ENCODE peak calls at places on chromosomes 7 and 10, in nine cellular contexts. B is adrenal gland; I is SK-N-SH; D is CD8-positive, alpha-beta T cell; C is right atrium auricular region; J is cardiac muscle cell; G is suprapubic skin; X is colonic mucosa; H is pancreas. O is an unnamed sample.

GRCh38 chr7:70316745-70317144 is 718.5 kb downstream of the AUTS2 start:
- DNase-seq in B (no peak), I (no peak), D (no peak), C (no peak), J (no peak), G (no peak), X (no peak), H (no peak), O (no peak)

GRCh38 chr7:157890921-157891401 is 554.2 kb downstream of the DNAJB6 start:
- DNase-seq in B (no peak), I (no peak), D (no peak), C (no peak), J (no peak), G (peak; percentile 50), X (no peak), H (peak; percentile 39), O (no peak)

GRCh38 chr7:18003286-18003685 is 24.4 kb downstream of the PRPS1L1 start:
- DNase-seq in B (no peak), I (no peak), D (no peak), C (no peak), J (no peak), G (no peak), X (no peak), H (no peak), O (no peak)

GRCh38 chr7:12385364-12385786 is 18.3 kb downstream of the VWDE start:
- DNase-seq in B (no peak), I (no peak), D (no peak), C (no peak), J (peak; percentile 38), G (no peak), X (no peak), H (no peak), O (no peak)

GRCh38 chr10:79434223-79434687 is 11.2 kb downstream of the ZCCHC24 start:
- DNase-seq in B (no peak), I (no peak), D (no peak), C (no peak), J (no peak), G (peak; percentile 69), X (no peak), H (peak; percentile 28), O (no peak)

GRCh38 chr10:62076872-62077271 is 175.4 kb downstream of the ARID5B start:
- DNase-seq in B (no peak), I (no peak), D (no peak), C (no peak), J (no peak), G (no peak), X (no peak), H (no peak), O (no peak)

GRCh38 chr7:105346593-105347322 is 42.0 kb downstream of the SRPK2 start:
- DNase-seq in B (no peak), I (no peak), D (peak; percentile 8), C (no peak), J (no peak), G (no peak), X (no peak), H (no peak), O (no peak)

GRCh38 chr7:18356195-18356645 is 139.3 kb upstream of the HDAC9 start:
- DNase-seq in B (no peak), I (peak; percentile 34), D (no peak), C (no peak), J (peak; percentile 28), G (no peak), X (no peak), H (no peak), O (no peak)

GRCh38 chr7:107168233-107169119 is at the start of gene HBP1:
- DNase-seq in B (peak; percentile 100), I (peak; percentile 95), D (peak; percentile 98), C (peak; percentile 100), J (peak; percentile 98), G (peak; percentile 100), X (peak; percentile 99), H (peak; percentile 91), O (peak; percentile 98)

GRCh38 chr10:106877574-106877973 is 286.9 kb downstream of the SORCS1 start:
- DNase-seq in B (no peak), I (no peak), D (no peak), C (no peak), J (no peak), G (no peak), X (no peak), H (no peak), O (no peak)

GRCh38 chr10:70585555-70586243 is 16.8 kb downstream of the PRF1 start:
- DNase-seq in B (no peak), I (no peak), D (no peak), C (no peak), J (no peak), G (peak; percentile 47), X (no peak), H (no peak), O (no peak)

GRCh38 chr7:120260111-120260510 is 12.9 kb upstream of the KCND2 start:
- DNase-seq in B (no peak), I (no peak), D (no peak), C (no peak), J (no peak), G (no peak), X (no peak), H (no peak), O (no peak)

GRCh38 chr10:119413738-119414611 is 128.5 kb downstream of the RGS10 start:
- DNase-seq in B (no peak), I (no peak), D (no peak), C (no peak), J (peak; percentile 19), G (no peak), X (no peak), H (no peak), O (no peak)

GRCh38 chr10:35691522-35692236 is 49.6 kb upstream of the FZD8 start:
- DNase-seq in B (no peak), I (no peak), D (no peak), C (no peak), J (no peak), G (no peak), X (no peak), H (no peak), O (no peak)

GRCh38 chr10:24951201-24952145 is 933 bp downstream of the PRTFDC1 start:
- DNase-seq in B (peak; percentile 64), I (peak; percentile 33), D (no peak), C (no peak), J (peak; percentile 38), G (no peak), X (peak; percentile 73), H (peak; percentile 56), O (peak; percentile 46)

GRCh38 chr10:16470747-16471146 is 33.9 kb downstream of the PTER start:
- DNase-seq in B (no peak), I (no peak), D (peak; percentile 9), C (no peak), J (no peak), G (no peak), X (no peak), H (no peak), O (no peak)

GRCh38 chr10:101829561-101830315 is 11.5 kb upstream of the OGA start:
- DNase-seq in B (peak; percentile 56), I (peak; percentile 93), D (peak; percentile 59), C (no peak), J (peak; percentile 84), G (peak; percentile 82), X (peak; percentile 77), H (no peak), O (peak; percentile 66)

DNA sequence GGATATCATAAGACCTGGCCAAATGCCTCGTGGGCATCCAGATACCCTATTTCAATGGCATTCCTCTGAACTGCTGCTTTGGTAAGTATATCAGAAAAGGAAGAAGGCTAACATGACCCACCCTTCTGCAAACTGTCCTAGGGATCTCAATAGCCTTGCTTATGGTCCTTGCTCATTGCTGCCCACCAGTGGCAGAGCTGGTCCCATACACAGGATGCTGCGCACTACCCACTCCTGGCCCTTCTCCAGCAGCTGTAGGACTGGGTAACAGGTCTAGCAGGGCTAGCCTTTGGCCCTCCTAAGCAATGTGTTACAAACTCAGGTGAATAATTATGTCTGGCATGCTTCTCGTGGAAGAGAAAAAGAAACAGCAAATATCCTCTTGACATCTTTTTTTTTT is 72.5 kb downstream of the C10orf90 start:
- DNase-seq in B (no peak), I (peak; percentile 43), D (no peak), C (no peak), J (peak; percentile 48), G (no peak), X (peak; percentile 33), H (peak; percentile 81), O (peak; percentile 54)
- TF ChIP-seq CTCF in B (no peak), I (peak; percentile 58), D (no peak), C (no peak), J (peak; percentile 70), G (no peak), X (peak; percentile 29), H (peak; percentile 51), O (peak; percentile 41)

DNA sequence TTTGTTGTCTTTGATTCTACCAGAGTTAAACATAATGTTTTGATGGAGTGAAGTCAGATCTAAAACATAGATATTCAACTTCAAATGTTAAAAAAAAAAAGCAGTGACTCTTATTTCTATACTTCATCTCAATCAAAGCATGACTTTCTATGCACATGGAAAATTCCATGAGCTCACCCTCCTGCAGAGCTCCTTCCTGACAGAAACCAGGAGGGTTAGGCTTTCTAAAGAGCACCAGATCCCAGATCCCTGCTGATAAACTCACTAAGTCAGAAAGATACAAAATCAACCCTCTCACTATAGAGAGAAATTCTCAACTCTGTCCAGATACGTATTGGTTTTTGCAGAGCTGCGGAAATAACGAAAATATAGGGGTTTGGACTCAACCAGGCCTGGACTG is 122.6 kb downstream of the FAM107B start:
- DNase-seq in B (no peak), I (peak; percentile 59), D (no peak), C (no peak), J (no peak), G (no peak), X (no peak), H (no peak), O (no peak)
- H3K4me1 ChIP-seq in B (peaks cover 5% of the 10 kb centered on the region), I (peaks cover 39% of the 10 kb centered on the region), D (peaks cover 31% of the 10 kb centered on the region), C (peaks cover 25% of the 10 kb centered on the region), J (peaks cover 44% of the 10 kb centered on the region), G (peaks cover 48% of the 10 kb centered on the region), X (peaks cover 4% of the 10 kb centered on the region), H (peaks cover 27% of the 10 kb centered on the region), O (peaks cover 32% of the 10 kb centered on the region)

GRCh38 chr7:55517936-55518689 is 54.2 kb downstream of the VOPP1 start:
- DNase-seq in B (no peak), I (no peak), D (no peak), C (no peak), J (no peak), G (no peak), X (no peak), H (no peak), O (no peak)
- H3K36me3 ChIP-seq in B (no peaks in the 10 kb centered on the region), I (peaks cover 48% of the 10 kb centered on the region), D (peaks cover 20% of the 10 kb centered on the region), C (peaks cover 24% of the 10 kb centered on the region), J (no peaks in the 10 kb centered on the region), G (peaks cover 19% of the 10 kb centered on the region), X (no peaks in the 10 kb centered on the region), H (no peaks in the 10 kb centered on the region), O (peaks cover 39% of the 10 kb centered on the region)

GRCh38 chr10:14971867-14972448 is 12.8 kb downstream of the MEIG1 start:
- DNase-seq in B (no peak), I (no peak), D (peak; percentile 21), C (no peak), J (peak; percentile 39), G (no peak), X (no peak), H (no peak), O (no peak)

DNA sequence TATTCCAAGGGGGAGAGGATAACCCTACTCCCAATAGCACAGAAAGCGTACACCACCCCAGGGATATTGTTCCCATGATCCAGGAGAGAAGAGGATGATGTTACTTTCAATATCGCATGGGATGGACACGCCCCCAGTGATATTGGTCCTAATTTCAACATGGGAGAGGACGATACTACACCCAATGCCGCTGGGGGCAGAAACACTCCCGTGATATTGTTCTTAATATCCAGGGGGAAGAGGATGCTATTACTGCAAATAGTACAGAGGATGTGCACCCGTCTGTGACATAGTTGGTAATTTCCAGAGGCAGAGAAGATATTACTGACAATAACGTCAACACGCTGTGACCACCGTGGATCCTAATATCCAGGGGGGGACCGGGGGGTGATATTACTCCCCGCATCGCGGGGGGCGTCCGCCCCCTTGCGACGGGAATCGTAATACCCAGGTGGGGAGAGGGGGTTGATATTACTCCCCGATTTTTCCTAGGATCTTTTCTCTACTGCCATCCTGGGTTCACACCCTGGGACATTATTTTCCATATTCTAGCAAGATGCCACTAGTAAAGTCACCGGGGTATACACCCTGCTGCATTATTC is 16.6 kb downstream of the MEIG1 start:
- DNase-seq in B (no peak), I (peak; percentile 47), D (no peak), C (no peak), J (no peak), G (no peak), X (no peak), H (no peak), O (no peak)
- TF ChIP-seq CTCF in B (no peak), I (peak; percentile 58), D (no peak), C (no peak), J (peak; percentile 11), G (no peak), X (no peak), H (no peak), O (no peak)

O was measured in lower lobe of right lung.